ENCODE peak calls at places on chromosomes 12 and 14, in six cellular contexts. One of them, this sample, is unnamed.

GRCh38 chr14:58501214-58501816 is 73.8 kb downstream of the KIAA0586 start:
- DNase-seq in bronchial epithelial cell: peak
- DNase-seq in left lung: no peak
- DNase-seq in foreskin fibroblast: peak
- DNase-seq in cardiac fibroblast: peak
- DNase-seq in psoas muscle: no peak
- DNase-seq in this sample: peak

GRCh38 chr12:128267246-128267622 is 264 bp downstream of the TMEM132C start:
- DNase-seq in bronchial epithelial cell: no peak
- DNase-seq in left lung: no peak
- DNase-seq in foreskin fibroblast: no peak
- DNase-seq in cardiac fibroblast: no peak
- DNase-seq in psoas muscle: no peak
- DNase-seq in this sample: no peak

GRCh38 chr12:50242751-50243191 is 40.5 kb downstream of the LIMA1 start:
- DNase-seq in bronchial epithelial cell: peak
- DNase-seq in left lung: no peak
- DNase-seq in foreskin fibroblast: peak
- DNase-seq in cardiac fibroblast: peak
- DNase-seq in psoas muscle: no peak
- DNase-seq in this sample: peak

GRCh38 chr14:100091386-100091785 is 26.2 kb downstream of the EVL start:
- DNase-seq in bronchial epithelial cell: no peak
- DNase-seq in left lung: no peak
- DNase-seq in foreskin fibroblast: no peak
- DNase-seq in cardiac fibroblast: no peak
- DNase-seq in psoas muscle: no peak
- DNase-seq in this sample: no peak

GRCh38 chr12:102197789-102198188 is at the start of gene PMCH:
- DNase-seq in bronchial epithelial cell: peak
- DNase-seq in left lung: no peak
- DNase-seq in foreskin fibroblast: peak
- DNase-seq in cardiac fibroblast: peak
- DNase-seq in psoas muscle: no peak
- DNase-seq in this sample: peak

GRCh38 chr12:103548622-103549601 is 38.2 kb upstream of the STAB2 start:
- DNase-seq in bronchial epithelial cell: peak
- DNase-seq in left lung: no peak
- DNase-seq in foreskin fibroblast: peak
- DNase-seq in cardiac fibroblast: peak
- DNase-seq in psoas muscle: peak
- DNase-seq in this sample: peak

GRCh38 chr12:130086248-130086647 is 76.0 kb upstream of the FZD10 start:
- DNase-seq in bronchial epithelial cell: no peak
- DNase-seq in left lung: no peak
- DNase-seq in foreskin fibroblast: no peak
- DNase-seq in cardiac fibroblast: no peak
- DNase-seq in psoas muscle: no peak
- DNase-seq in this sample: no peak

GRCh38 chr12:52181757-52182156 is 10.1 kb downstream of the KRT80 start:
- DNase-seq in bronchial epithelial cell: peak
- DNase-seq in left lung: no peak
- DNase-seq in foreskin fibroblast: peak
- DNase-seq in cardiac fibroblast: peak
- DNase-seq in psoas muscle: no peak
- DNase-seq in this sample: peak

GRCh38 chr12:1503281-1503711 is 91.1 kb downstream of the FBXL14 start:
- DNase-seq in bronchial epithelial cell: no peak
- DNase-seq in left lung: no peak
- DNase-seq in foreskin fibroblast: no peak
- DNase-seq in cardiac fibroblast: no peak
- DNase-seq in psoas muscle: no peak
- DNase-seq in this sample: no peak

GRCh38 chr12:65123435-65124063 is 2.4 kb upstream of the WIF1 start:
- DNase-seq in bronchial epithelial cell: peak
- DNase-seq in left lung: no peak
- DNase-seq in foreskin fibroblast: peak
- DNase-seq in cardiac fibroblast: peak
- DNase-seq in psoas muscle: no peak
- DNase-seq in this sample: peak

GRCh38 chr12:113271466-113271852 is 50.2 kb downstream of the TPCN1 start:
- DNase-seq in bronchial epithelial cell: peak
- DNase-seq in left lung: no peak
- DNase-seq in foreskin fibroblast: no peak
- DNase-seq in cardiac fibroblast: no peak
- DNase-seq in psoas muscle: no peak
- DNase-seq in this sample: no peak

GRCh38 chr12:54229624-54230212 is 40.9 kb upstream of the SMUG1 start:
- DNase-seq in bronchial epithelial cell: peak
- DNase-seq in left lung: no peak
- DNase-seq in foreskin fibroblast: peak
- DNase-seq in cardiac fibroblast: peak
- DNase-seq in psoas muscle: peak
- DNase-seq in this sample: peak

GRCh38 chr14:32593290-32593942 is 264.3 kb downstream of the AKAP6 start:
- DNase-seq in bronchial epithelial cell: peak
- DNase-seq in left lung: no peak
- DNase-seq in foreskin fibroblast: peak
- DNase-seq in cardiac fibroblast: peak
- DNase-seq in psoas muscle: no peak
- DNase-seq in this sample: peak

GRCh38 chr12:116558280-116559079 is 701 bp upstream of the MAP1LC3B2 start:
- DNase-seq in bronchial epithelial cell: no peak
- DNase-seq in left lung: no peak
- DNase-seq in foreskin fibroblast: no peak
- DNase-seq in cardiac fibroblast: no peak
- DNase-seq in psoas muscle: no peak
- DNase-seq in this sample: no peak

GRCh38 chr14:58747181-58747580 is 109.4 kb downstream of the DACT1 start:
- DNase-seq in bronchial epithelial cell: peak
- DNase-seq in left lung: peak
- DNase-seq in foreskin fibroblast: peak
- DNase-seq in cardiac fibroblast: peak
- DNase-seq in psoas muscle: peak
- DNase-seq in this sample: peak

GRCh38 chr14:22386924-22387775 is 201.9 kb downstream of the DAD1 start:
- DNase-seq in bronchial epithelial cell: peak
- DNase-seq in left lung: peak
- DNase-seq in foreskin fibroblast: peak
- DNase-seq in cardiac fibroblast: peak
- DNase-seq in psoas muscle: peak
- DNase-seq in this sample: peak

GRCh38 chr12:108482717-108483212 is 32.3 kb upstream of the FICD start:
- DNase-seq in bronchial epithelial cell: peak
- DNase-seq in left lung: no peak
- DNase-seq in foreskin fibroblast: no peak
- DNase-seq in cardiac fibroblast: peak
- DNase-seq in psoas muscle: no peak
- DNase-seq in this sample: peak

GRCh38 chr14:60064491-60065072 is 27.1 kb upstream of the PCNX4 start:
- DNase-seq in bronchial epithelial cell: peak
- DNase-seq in left lung: no peak
- DNase-seq in foreskin fibroblast: no peak
- DNase-seq in cardiac fibroblast: peak
- DNase-seq in psoas muscle: no peak
- DNase-seq in this sample: peak

GRCh38 chr14:105857223-105857815 is 330.9 kb downstream of the TMEM121 start:
- DNase-seq in bronchial epithelial cell: no peak
- DNase-seq in left lung: peak
- DNase-seq in foreskin fibroblast: no peak
- DNase-seq in cardiac fibroblast: no peak
- DNase-seq in psoas muscle: no peak
- DNase-seq in this sample: no peak

DNA sequence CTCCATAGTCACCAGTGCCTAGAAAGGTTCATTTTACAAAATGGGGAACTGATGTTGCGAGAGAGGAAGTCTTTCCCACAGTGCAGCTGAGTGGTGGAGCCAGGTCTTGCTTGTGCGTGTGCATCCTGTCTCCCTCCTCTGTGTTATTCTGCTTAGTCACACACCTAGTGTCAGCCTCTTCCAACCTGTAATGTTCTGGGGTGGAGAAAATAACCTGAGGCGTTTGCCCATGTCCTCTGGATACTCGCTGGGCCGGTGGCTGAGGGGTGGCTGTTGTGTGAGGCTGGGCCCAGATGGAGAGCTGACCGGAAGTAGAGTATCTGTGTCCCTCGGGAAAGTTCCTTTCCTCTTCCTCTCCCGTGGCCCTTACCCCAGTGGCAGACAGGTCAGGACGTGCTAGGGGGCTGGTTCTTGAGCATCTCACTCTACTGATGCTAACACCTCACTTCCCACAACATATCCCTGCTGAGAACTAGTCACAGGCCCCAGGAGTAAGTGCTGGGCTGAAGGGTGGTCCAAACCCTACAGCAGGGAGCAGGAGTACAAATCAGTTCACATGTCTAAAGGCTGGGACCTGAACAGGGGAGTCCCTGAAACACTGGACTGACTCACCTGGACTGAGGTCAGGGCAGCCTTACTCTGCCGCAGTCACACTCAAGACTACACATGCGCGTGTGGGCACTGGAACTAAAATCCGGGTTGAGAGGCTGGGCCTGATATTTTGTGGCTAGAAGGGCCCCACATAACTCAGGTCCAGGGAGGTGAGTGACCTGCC is 7.0 kb downstream of the MLF2 start:
- DNase-seq in bronchial epithelial cell: peak
- DNase-seq in left lung: no peak
- DNase-seq in foreskin fibroblast: no peak
- DNase-seq in cardiac fibroblast: peak
- DNase-seq in psoas muscle: no peak
- DNase-seq in this sample: no peak
- H3K4me3 ChIP-seq in bronchial epithelial cell: no peak
- H3K4me3 ChIP-seq in left lung: no peak
- H3K4me3 ChIP-seq in foreskin fibroblast: no peak
- H3K4me3 ChIP-seq in cardiac fibroblast: no peak
- H3K4me3 ChIP-seq in psoas muscle: no peak
- H3K4me3 ChIP-seq in this sample: no peak

GRCh38 chr12:124527861-124528561 is 39.4 kb downstream of the NCOR2 start:
- DNase-seq in bronchial epithelial cell: no peak
- DNase-seq in left lung: no peak
- DNase-seq in foreskin fibroblast: peak
- DNase-seq in cardiac fibroblast: peak
- DNase-seq in psoas muscle: no peak
- DNase-seq in this sample: peak
- TF ChIP-seq CTCF in bronchial epithelial cell: no peak
- TF ChIP-seq CTCF in left lung: no peak
- TF ChIP-seq CTCF in foreskin fibroblast: peak
- TF ChIP-seq CTCF in cardiac fibroblast: no peak
- TF ChIP-seq CTCF in psoas muscle: no peak
- TF ChIP-seq CTCF in this sample: peak

DNA sequence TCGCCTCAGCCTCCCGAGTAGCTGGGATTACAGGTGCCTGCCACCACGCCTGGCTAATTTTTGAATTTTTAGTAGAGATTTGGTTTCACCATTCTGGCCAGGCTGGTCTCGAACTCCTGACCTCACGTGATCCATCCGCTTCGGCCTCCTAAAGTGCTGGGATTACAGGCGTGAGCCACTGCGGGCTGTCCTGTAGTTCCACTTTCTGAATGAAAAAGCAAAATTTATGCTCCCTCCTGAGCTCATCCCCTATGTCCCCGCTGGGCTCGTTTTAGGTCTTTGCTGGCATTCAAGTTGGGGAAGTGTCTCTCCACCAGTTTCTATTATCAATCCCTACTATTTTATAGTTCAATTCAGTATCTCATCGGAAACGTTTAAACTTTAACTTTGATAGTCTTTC is 11.7 kb upstream of the DNAL1 start:
- DNase-seq in bronchial epithelial cell: no peak
- DNase-seq in left lung: no peak
- DNase-seq in foreskin fibroblast: no peak
- DNase-seq in cardiac fibroblast: no peak
- DNase-seq in psoas muscle: no peak
- DNase-seq in this sample: no peak
- H3K4me3 ChIP-seq in bronchial epithelial cell: no peak
- H3K4me3 ChIP-seq in left lung: peak
- H3K4me3 ChIP-seq in foreskin fibroblast: peak
- H3K4me3 ChIP-seq in cardiac fibroblast: no peak
- H3K4me3 ChIP-seq in psoas muscle: peak
- H3K4me3 ChIP-seq in this sample: no peak

DNA sequence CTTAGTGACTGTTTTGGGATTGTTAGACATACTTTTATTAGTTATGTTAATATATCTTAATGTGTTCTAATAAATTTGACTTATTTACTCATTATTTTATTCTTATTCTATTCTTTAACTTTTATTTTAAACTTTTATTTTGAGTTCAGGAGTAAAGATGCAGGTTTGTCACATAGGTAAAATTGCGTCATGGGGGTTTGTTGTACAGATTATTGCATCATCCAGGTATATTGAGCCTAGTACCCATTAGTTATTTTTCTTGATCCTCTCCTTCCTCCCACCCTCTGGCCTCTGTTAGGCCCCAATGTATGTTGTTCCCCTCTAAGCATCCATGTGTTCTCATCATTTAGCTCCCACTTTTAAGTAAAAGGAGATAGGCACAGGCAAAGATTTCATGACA is 495.5 kb downstream of the MDGA2 start:
- DNase-seq in bronchial epithelial cell: no peak
- DNase-seq in left lung: no peak
- DNase-seq in foreskin fibroblast: no peak
- DNase-seq in cardiac fibroblast: no peak
- DNase-seq in psoas muscle: no peak
- DNase-seq in this sample: no peak
- TF ChIP-seq CTCF in bronchial epithelial cell: no peak
- TF ChIP-seq CTCF in left lung: no peak
- TF ChIP-seq CTCF in foreskin fibroblast: no peak
- TF ChIP-seq CTCF in cardiac fibroblast: no peak
- TF ChIP-seq CTCF in psoas muscle: no peak
- TF ChIP-seq CTCF in this sample: no peak

GRCh38 chr12:14257734-14258467 is 107.6 kb upstream of the ATF7IP start:
- DNase-seq in bronchial epithelial cell: peak
- DNase-seq in left lung: peak
- DNase-seq in foreskin fibroblast: peak
- DNase-seq in cardiac fibroblast: peak
- DNase-seq in psoas muscle: peak
- DNase-seq in this sample: peak
- H3K4me3 ChIP-seq in bronchial epithelial cell: no peak
- H3K4me3 ChIP-seq in left lung: no peak
- H3K4me3 ChIP-seq in foreskin fibroblast: no peak
- H3K4me3 ChIP-seq in cardiac fibroblast: no peak
- H3K4me3 ChIP-seq in psoas muscle: peak
- H3K4me3 ChIP-seq in this sample: no peak

DNA sequence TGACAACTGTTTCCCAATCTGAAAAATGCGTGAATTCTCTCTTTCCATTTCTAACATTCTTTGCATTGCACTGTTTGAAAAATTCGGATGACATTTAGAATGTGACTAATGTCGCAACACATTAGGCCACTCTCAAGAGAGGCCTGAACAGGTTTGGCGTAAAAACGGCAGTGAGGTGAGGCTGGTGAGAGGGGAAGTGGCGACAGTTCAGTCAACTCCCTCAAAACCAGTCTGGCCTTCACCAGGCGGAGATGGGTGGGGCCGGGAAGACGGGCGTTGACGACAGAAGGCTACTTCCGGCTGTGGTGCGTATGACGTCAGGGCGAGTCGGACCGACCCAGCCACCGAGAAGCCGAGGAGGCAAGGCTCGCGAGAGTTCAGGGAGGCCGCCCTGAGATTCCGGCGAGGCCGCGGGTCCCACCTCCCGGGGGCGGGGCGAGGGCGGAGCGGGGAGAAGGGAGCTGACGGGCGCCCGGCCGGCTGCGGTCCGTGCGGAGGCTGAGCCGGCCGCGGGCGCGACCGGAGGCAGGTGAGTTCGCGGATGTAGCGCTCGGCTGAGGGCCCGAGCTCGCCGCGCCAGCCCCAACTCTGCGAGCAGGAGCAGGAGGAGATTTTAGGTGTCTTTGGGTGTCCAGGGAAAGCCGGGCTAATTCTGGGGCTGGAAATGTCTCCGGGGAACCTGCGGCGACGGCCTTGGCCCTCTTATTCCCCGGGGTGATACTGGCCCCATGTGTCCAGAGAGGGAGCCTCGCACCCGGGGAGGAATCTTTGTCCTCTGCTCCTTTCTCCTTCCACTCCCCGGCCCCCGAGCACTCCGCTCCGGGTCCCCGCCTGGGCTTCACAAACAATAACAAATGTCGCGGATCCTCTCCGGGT is at the start of gene STK38L:
- DNase-seq in bronchial epithelial cell: peak
- DNase-seq in left lung: peak
- DNase-seq in foreskin fibroblast: peak
- DNase-seq in cardiac fibroblast: peak
- DNase-seq in psoas muscle: peak
- DNase-seq in this sample: peak
- TF ChIP-seq CTCF in bronchial epithelial cell: peak
- TF ChIP-seq CTCF in left lung: peak
- TF ChIP-seq CTCF in foreskin fibroblast: peak
- TF ChIP-seq CTCF in cardiac fibroblast: no peak
- TF ChIP-seq CTCF in psoas muscle: no peak
- TF ChIP-seq CTCF in this sample: peak

This sample was measured in astrocyte of the spinal cord.